ENCODE peak calls at places on chromosomes 11 and 22, in nine cellular contexts. O is PC-9, X is SK-N-SH, M is GM23248, H is HCT116, N is hepatocyte, W is GM23338, C is MM.1S, F is OCI-LY7. P is an unnamed sample. For H3K9me2, the result is how much of the 10 kb centered on the place peaks cover.

GRCh38 chr11:70536051-70536877 is 137.9 kb downstream of the CTTN start:
- DNase-seq in X (peak), H (no peak), F (no peak), C (no peak), O (no peak), M (no peak), W (no peak), N (no peak), P (no peak)

GRCh38 chr11:126510621-126511370 is 155.3 kb downstream of the ST3GAL4 start:
- DNase-seq in W (no peak), N (no peak), X (no peak), C (no peak), F (no peak), H (no peak), O (no peak), M (peak), P (no peak)

GRCh38 chr11:94089356-94089755 is 39.3 kb upstream of the PANX1 start:
- DNase-seq in C (no peak), X (no peak), W (no peak), F (no peak), M (no peak), O (no peak), H (no peak), N (no peak), P (peak)

GRCh38 chr11:93089474-93090102 is 108.2 kb downstream of the SLC36A4 start:
- DNase-seq in W (peak), X (no peak), M (peak), O (no peak), C (peak), H (peak), F (peak), N (peak), P (peak)

GRCh38 chr11:113833151-113833550 is 42.2 kb downstream of the USP28 start:
- DNase-seq in W (no peak), C (no peak), O (no peak), M (no peak), F (no peak), H (no peak), X (no peak), N (no peak), P (no peak)

GRCh38 chr11:75371930-75372876 is 20.7 kb upstream of the ARRB1 start:
- DNase-seq in F (no peak), H (no peak), M (peak), X (no peak), O (peak), W (no peak), C (no peak), N (peak), P (peak)

GRCh38 chr11:100557830-100558611 is 129.1 kb upstream of the ARHGAP42 start:
- DNase-seq in F (no peak), C (no peak), N (no peak), H (no peak), M (peak), O (no peak), X (no peak), W (no peak), P (peak)

GRCh38 chr22:40898850-40899357 is 37.0 kb upstream of the DNAJB7 start:
- DNase-seq in N (peak), M (peak), H (peak), O (peak), X (peak), W (peak), F (peak), C (peak), P (peak)

GRCh38 chr22:42039271-42039670 is 31.3 kb downstream of the NAGA start:
- DNase-seq in M (peak), O (no peak), H (no peak), W (no peak), N (no peak), X (no peak), F (no peak), C (no peak), P (no peak)

GRCh38 chr11:11841121-11841604 is 609 bp upstream of the USP47 start:
- DNase-seq in C (no peak), H (peak), W (peak), N (peak), X (no peak), O (no peak), M (peak), F (no peak), P (peak)

GRCh38 chr11:12179019-12179418 is 68.6 kb downstream of the MICAL2 start:
- DNase-seq in N (no peak), X (no peak), M (no peak), C (no peak), H (no peak), W (no peak), F (no peak), O (no peak), P (no peak)

GRCh38 chr11:121615506-121615905 is 162.7 kb upstream of the SORL1-AS1 start:
- DNase-seq in W (no peak), M (peak), C (no peak), N (no peak), H (no peak), X (no peak), O (peak), F (no peak), P (peak)

GRCh38 chr22:22902247-22902962 is 14.8 kb downstream of the IGLL5 start:
- DNase-seq in H (no peak), O (no peak), M (no peak), N (no peak), W (no peak), X (no peak), F (no peak), C (no peak), P (no peak)

GRCh38 chr11:2259897-2260451 is 10.4 kb downstream of the ASCL2 start:
- DNase-seq in W (no peak), C (no peak), N (no peak), F (no peak), X (no peak), H (no peak), M (no peak), O (no peak), P (no peak)

GRCh38 chr11:84165139-84165538 is 879.0 kb upstream of the CCDC90B start:
- DNase-seq in F (no peak), O (no peak), H (no peak), M (peak), C (no peak), W (no peak), X (no peak), N (no peak), P (no peak)

GRCh38 chr11:117582491-117582890 is 214.5 kb downstream of the DSCAML1 start:
- DNase-seq in M (no peak), F (no peak), O (no peak), N (no peak), W (no peak), X (no peak), H (no peak), C (no peak), P (no peak)

GRCh38 chr11:18720811-18721575 is 5.0 kb downstream of the IGSF22 start:
- DNase-seq in N (peak), C (peak), X (peak), M (peak), F (no peak), H (peak), O (peak), W (peak), P (peak)

GRCh38 chr11:69328231-69328630 is 34.3 kb downstream of the MYEOV start:
- DNase-seq in F (no peak), M (no peak), N (no peak), H (no peak), C (no peak), W (no peak), O (no peak), X (no peak), P (no peak)

DNA sequence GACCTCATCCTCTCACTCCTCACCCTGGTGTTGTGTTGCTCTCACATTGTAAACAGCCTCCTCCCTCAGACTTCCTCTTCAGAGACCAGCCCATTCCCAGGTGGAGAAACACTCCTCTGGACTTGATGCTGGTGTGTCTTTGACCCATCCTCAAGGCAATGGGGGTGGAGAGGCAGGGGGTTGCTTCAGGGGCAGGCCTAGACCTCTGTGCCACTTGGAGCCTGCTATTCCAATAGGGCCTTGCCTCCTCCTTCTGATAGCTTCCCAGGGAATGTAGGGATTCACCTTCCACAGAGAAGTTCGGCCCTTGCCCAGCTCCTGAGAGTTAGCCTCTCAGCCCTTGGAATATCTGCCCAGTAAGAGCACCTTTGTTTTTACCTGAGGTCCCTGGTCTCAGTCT is 606.6 kb upstream of the CADM1 start:
- DNase-seq in F (no peak), W (no peak), O (no peak), X (no peak), H (no peak), M (no peak), N (no peak), C (no peak), P (no peak)
- H3K9me2 ChIP-seq in F (under half), W (under half), O (under half), X (under half), H (under half), M (under half), N (under half), C (under half), P (under half)

GRCh38 chr11:86447763-86448480 is 73.2 kb downstream of the CCDC81 start:
- DNase-seq in O (no peak), C (no peak), X (no peak), F (no peak), W (no peak), N (no peak), H (no peak), M (no peak), P (no peak)
- H3K9me2 ChIP-seq in O (under half), C (under half), X (under half), F (under half), W (under half), N (under half), H (under half), M (under half), P (under half)

GRCh38 chr11:72629266-72629665 is 45.0 kb downstream of the PDE2A start:
- DNase-seq in N (no peak), F (no peak), O (no peak), C (no peak), M (peak), W (no peak), H (no peak), X (peak), P (no peak)

GRCh38 chr11:72625746-72626636 is 48.2 kb downstream of the PDE2A start:
- DNase-seq in N (peak), C (no peak), H (no peak), W (peak), O (no peak), X (peak), M (no peak), F (no peak), P (no peak)

GRCh38 chr11:72626637-72626936 is 47.6 kb downstream of the PDE2A start:
- DNase-seq in H (no peak), M (no peak), X (no peak), O (no peak), N (no peak), W (no peak), F (no peak), C (no peak), P (no peak)

GRCh38 chr11:72630104-72630852 is 43.9 kb downstream of the PDE2A start:
- DNase-seq in O (no peak), N (no peak), H (no peak), W (no peak), F (no peak), C (peak), X (no peak), M (no peak), P (no peak)

DNA sequence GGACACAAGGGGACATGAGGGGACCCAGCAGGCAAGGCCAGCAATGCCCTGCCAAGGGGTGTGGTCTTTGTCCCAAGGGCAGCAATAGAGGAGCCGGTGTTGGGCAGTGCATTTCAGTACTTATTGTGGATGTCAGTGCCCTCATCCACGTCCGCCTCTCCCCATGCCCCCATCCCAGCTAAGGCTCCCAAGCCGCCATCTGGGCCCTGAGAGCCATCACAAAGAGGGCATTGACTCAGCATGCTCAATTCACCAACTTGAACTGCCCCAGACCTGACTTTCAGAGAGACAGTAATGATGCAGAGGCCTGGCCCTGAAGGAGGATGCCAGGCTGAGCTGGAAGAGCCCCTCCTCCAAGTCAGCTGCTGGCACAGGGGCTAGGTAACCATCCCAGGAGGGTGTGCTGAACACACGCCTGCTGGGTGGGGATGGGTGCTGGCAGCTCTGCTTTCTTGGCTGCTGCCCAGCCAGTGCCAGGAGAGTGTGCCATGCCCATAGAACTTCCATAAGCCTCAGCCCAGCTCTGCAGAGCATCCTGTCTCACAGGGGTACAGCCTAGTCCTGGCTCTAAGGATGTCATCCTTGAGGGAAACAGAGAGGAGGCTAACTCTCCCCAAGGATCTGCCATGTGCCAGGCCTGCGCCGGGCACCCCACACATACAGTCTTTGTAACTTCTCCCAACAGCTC is 46.5 kb downstream of the PDE2A start:
- DNase-seq in X (no peak), W (no peak), F (no peak), C (no peak), M (no peak), H (no peak), O (no peak), N (no peak), P (no peak)
- H3K9me2 ChIP-seq in X (under half), W (under half), F (under half), C (under half), M (under half), H (under half), O (under half), N (under half), P (under half)

GRCh38 chr11:58801302-58801701 is 43.2 kb downstream of the GLYATL2 start:
- DNase-seq in C (no peak), O (no peak), N (no peak), X (no peak), W (no peak), M (no peak), H (no peak), F (no peak), P (no peak)

GRCh38 chr11:58801974-58802545 is 42.4 kb downstream of the GLYATL2 start:
- DNase-seq in M (no peak), X (no peak), N (no peak), F (no peak), C (no peak), H (no peak), W (no peak), O (no peak), P (no peak)

GRCh38 chr11:58796333-58797049 is 48.0 kb downstream of the GLYATL2 start:
- DNase-seq in O (no peak), C (no peak), N (no peak), F (no peak), M (peak), W (peak), X (no peak), H (no peak), P (no peak)
- H3K9me2 ChIP-seq in O (under half), C (under half), N (under half), F (under half), M (under half), W (under half), X (under half), H (under half), P (under half)

GRCh38 chr22:36610056-36610455 is 81.1 kb upstream of the EIF3D start:
- DNase-seq in W (peak), O (no peak), H (no peak), C (no peak), M (no peak), F (no peak), X (no peak), N (no peak), P (no peak)

GRCh38 chr22:36610567-36610966 is 81.6 kb upstream of the EIF3D start:
- DNase-seq in O (no peak), M (no peak), W (no peak), C (no peak), N (no peak), F (no peak), H (no peak), X (no peak), P (no peak)

GRCh38 chr22:36606114-36606513 is 77.1 kb upstream of the EIF3D start:
- DNase-seq in N (no peak), F (no peak), W (no peak), M (no peak), X (no peak), C (no peak), O (no peak), H (no peak), P (no peak)

GRCh38 chr22:36608987-36609386 is 80.0 kb upstream of the EIF3D start:
- DNase-seq in M (no peak), H (no peak), F (no peak), N (no peak), X (no peak), O (no peak), W (peak), C (no peak), P (no peak)

DNA sequence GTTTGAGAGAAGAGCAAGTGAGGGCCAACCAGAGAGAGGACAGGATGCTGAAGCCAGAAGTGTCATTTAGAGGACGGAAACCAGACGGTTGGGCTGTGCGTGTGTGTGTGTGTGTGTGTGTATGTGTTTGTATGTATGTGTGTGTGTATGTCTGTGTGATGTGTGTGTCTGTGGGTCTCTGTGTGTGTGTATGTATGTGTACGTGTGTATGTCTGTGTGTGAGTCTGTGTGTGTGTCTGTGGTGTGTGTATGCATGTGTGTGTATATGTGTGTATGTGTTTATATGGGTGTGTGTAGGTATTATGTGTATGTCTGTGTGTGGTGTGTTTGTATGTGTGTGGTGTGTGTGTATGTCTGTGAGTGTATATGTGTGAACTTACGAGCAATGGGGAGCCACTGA is 77.7 kb upstream of the EIF3D start:
- DNase-seq in H (no peak), M (no peak), F (no peak), C (no peak), O (no peak), N (no peak), W (no peak), X (no peak), P (no peak)
- H3K9me2 ChIP-seq in H (under half), M (under half), F (under half), C (under half), O (under half), N (under half), W (under half), X (under half), P (under half)

GRCh38 chr11:30798547-30799236 is 212.5 kb upstream of the MPPED2 start:
- DNase-seq in F (no peak), O (no peak), N (no peak), X (no peak), M (no peak), H (no peak), C (no peak), W (no peak), P (no peak)
- H3K9me2 ChIP-seq in F (under half), O (under half), N (under half), X (under half), M (under half), H (under half), C (under half), W (under half), P (under half)

P was measured in PC-3.